ENCODE peak calls at places on chromosomes 12 and 14, in seven cellular contexts. X, P, Q, U, M, Y and E are unnamed samples.

GRCh38 chr12:51335931-51336330 is 10.5 kb downstream of the CELA1 start:
- DNase-seq in X (no peak), P (no peak), Q (no peak), U (no peak), M (no peak), Y (no peak), E (no peak)

GRCh38 chr12:91180577-91180976 is 2.0 kb downstream of the DCN start:
- DNase-seq in X (no peak), P (no peak), Q (peak), U (no peak), M (no peak), Y (no peak), E (no peak)

GRCh38 chr12:71312767-71313375 is 126.7 kb upstream of the LGR5 start:
- DNase-seq in X (no peak), P (no peak), Q (no peak), U (no peak), M (no peak), Y (peak), E (no peak)

GRCh38 chr12:29807125-29807524 is 23.4 kb upstream of the TMTC1 start:
- DNase-seq in X (no peak), P (no peak), Q (no peak), U (no peak), M (no peak), Y (no peak), E (no peak)

GRCh38 chr12:94534761-94535613 is 75.3 kb upstream of the CEP83 start:
- DNase-seq in X (no peak), P (no peak), Q (no peak), U (no peak), M (no peak), Y (no peak), E (no peak)

GRCh38 chr14:70827366-70828151 is 18.2 kb upstream of the MAP3K9 start:
- DNase-seq in X (no peak), P (no peak), Q (peak), U (no peak), M (no peak), Y (no peak), E (no peak)

GRCh38 chr14:67514650-67515385 is 18.3 kb upstream of the PLEKHH1 start:
- DNase-seq in X (peak), P (peak), Q (peak), U (peak), M (peak), Y (peak), E (no peak)

GRCh38 chr12:4454315-4454860 is 8.8 kb upstream of the FGF6 start:
- DNase-seq in X (no peak), P (no peak), Q (no peak), U (no peak), M (no peak), Y (no peak), E (no peak)

GRCh38 chr12:15996254-15996653 is 85.1 kb downstream of the DERA start:
- DNase-seq in X (no peak), P (no peak), Q (peak), U (no peak), M (no peak), Y (no peak), E (no peak)

GRCh38 chr14:92568621-92569479 is 55.3 kb downstream of the RIN3 start:
- DNase-seq in X (no peak), P (peak), Q (no peak), U (no peak), M (peak), Y (no peak), E (no peak)

GRCh38 chr14:36580856-36581831 is 1.3 kb downstream of the NKX2-8 start:
- DNase-seq in X (no peak), P (peak), Q (peak), U (no peak), M (no peak), Y (peak), E (no peak)

GRCh38 chr12:25583545-25583944 is 30.5 kb upstream of the LMNTD1 start:
- DNase-seq in X (no peak), P (no peak), Q (no peak), U (no peak), M (no peak), Y (peak), E (no peak)

GRCh38 chr12:29667011-29667410 is 116.7 kb downstream of the TMTC1 start:
- DNase-seq in X (no peak), P (no peak), Q (no peak), U (no peak), M (no peak), Y (no peak), E (no peak)

GRCh38 chr14:98304574-98304973 is 967.4 kb downstream of the BCL11B start:
- DNase-seq in X (no peak), P (no peak), Q (no peak), U (no peak), M (no peak), Y (no peak), E (no peak)

GRCh38 chr12:47744005-47744651 is 14.6 kb downstream of the RAPGEF3 start:
- DNase-seq in X (no peak), P (peak), Q (no peak), U (no peak), M (peak), Y (no peak), E (no peak)

GRCh38 chr12:92078167-92079053 is 67.2 kb downstream of the BTG1 start:
- DNase-seq in X (no peak), P (peak), Q (peak), U (no peak), M (peak), Y (no peak), E (no peak)

GRCh38 chr12:106934277-106934676 is 21.4 kb upstream of the TMEM263 start:
- DNase-seq in X (no peak), P (no peak), Q (no peak), U (no peak), M (no peak), Y (no peak), E (no peak)

GRCh38 chr12:989751-990278 is 1.2 kb upstream of the ERC1 start:
- DNase-seq in X (no peak), P (no peak), Q (peak), U (no peak), M (no peak), Y (peak), E (no peak)

GRCh38 chr12:91098942-91099341 is 12.4 kb downstream of the LUM start:
- DNase-seq in X (no peak), P (no peak), Q (peak), U (peak), M (no peak), Y (peak), E (no peak)

GRCh38 chr14:93510030-93510429 is 79.3 kb downstream of the UNC79 start:
- DNase-seq in X (no peak), P (no peak), Q (no peak), U (no peak), M (no peak), Y (no peak), E (no peak)

GRCh38 chr14:104317975-104318557 is 179.7 kb downstream of the KIF26A start:
- DNase-seq in X (peak), P (no peak), Q (no peak), U (peak), M (no peak), Y (no peak), E (peak)

GRCh38 chr14:92945959-92946846 is 23.3 kb downstream of the CHGA start:
- DNase-seq in X (no peak), P (no peak), Q (peak), U (no peak), M (no peak), Y (peak), E (peak)

GRCh38 chr12:71158361-71158882 is 623 bp upstream of the TSPAN8 start:
- DNase-seq in X (no peak), P (no peak), Q (no peak), U (no peak), M (no peak), Y (no peak), E (no peak)

GRCh38 chr12:1130164-1130563 is 139.1 kb downstream of the ERC1 start:
- DNase-seq in X (no peak), P (no peak), Q (no peak), U (no peak), M (no peak), Y (no peak), E (no peak)

GRCh38 chr14:93099187-93099586 is 16.5 kb downstream of the ITPK1 start:
- DNase-seq in X (no peak), P (no peak), Q (no peak), U (no peak), M (no peak), Y (no peak), E (no peak)

GRCh38 chr14:58488550-58488949 is 61.0 kb downstream of the KIAA0586 start:
- DNase-seq in X (no peak), P (peak), Q (peak), U (no peak), M (no peak), Y (peak), E (no peak)

GRCh38 chr14:101235042-101235871 is 326.0 kb upstream of the DIO3 start:
- DNase-seq in X (peak), P (peak), Q (peak), U (peak), M (peak), Y (peak), E (peak)

GRCh38 chr12:93441111-93441616 is 583 bp downstream of the UBE2N start:
- DNase-seq in X (peak), P (peak), Q (no peak), U (peak), M (peak), Y (no peak), E (peak)

GRCh38 chr14:68952544-68953535 is 26.3 kb downstream of the ACTN1 start:
- DNase-seq in X (peak), P (peak), Q (peak), U (no peak), M (no peak), Y (no peak), E (peak)

GRCh38 chr12:79555006-79555925 is 135.5 kb downstream of the PAWR start:
- DNase-seq in X (no peak), P (no peak), Q (peak), U (no peak), M (no peak), Y (no peak), E (no peak)

GRCh38 chr12:24554612-24555300 is 394.1 kb downstream of the BCAT1 start:
- DNase-seq in X (no peak), P (no peak), Q (no peak), U (no peak), M (no peak), Y (no peak), E (no peak)

GRCh38 chr12:112916270-112916669 is 9.5 kb downstream of the OAS1 start:
- DNase-seq in X (no peak), P (no peak), Q (no peak), U (no peak), M (no peak), Y (no peak), E (no peak)

GRCh38 chr12:93273834-93274705 is 103.7 kb upstream of the NUDT4 start:
- DNase-seq in X (no peak), P (no peak), Q (no peak), U (no peak), M (no peak), Y (no peak), E (no peak)

GRCh38 chr12:98780261-98780660 is 135.2 kb downstream of the APAF1 start:
- DNase-seq in X (no peak), P (no peak), Q (peak), U (no peak), M (no peak), Y (no peak), E (no peak)

GRCh38 chr12:52238916-52239649 is 6.0 kb downstream of the KRT7 start:
- DNase-seq in X (no peak), P (no peak), Q (no peak), U (no peak), M (no peak), Y (no peak), E (no peak)

GRCh38 chr14:102630405-102630804 is 38.0 kb downstream of the RCOR1 start:
- DNase-seq in X (no peak), P (no peak), Q (no peak), U (no peak), M (no peak), Y (no peak), E (no peak)

GRCh38 chr14:68637106-68638021 is 155.5 kb downstream of the ZFP36L1 start:
- DNase-seq in X (no peak), P (no peak), Q (peak), U (peak), M (no peak), Y (no peak), E (peak)

GRCh38 chr12:73308747-73309146 is 1036.6 kb downstream of the TRHDE start:
- DNase-seq in X (no peak), P (no peak), Q (no peak), U (no peak), M (no peak), Y (no peak), E (no peak)

GRCh38 chr12:78087363-78087675 is 256.6 kb downstream of the NAV3 start:
- DNase-seq in X (no peak), P (no peak), Q (peak), U (no peak), M (no peak), Y (no peak), E (no peak)

GRCh38 chr12:70733385-70733784 is 96.2 kb upstream of the PTPRB start:
- DNase-seq in X (no peak), P (no peak), Q (peak), U (no peak), M (no peak), Y (peak), E (no peak)